ENCODE peak calls at places on chromosomes 7 and 10, in four cellular contexts. N is trophoblast cell, E is GM23248, V is small intestine. A is an unnamed sample.

GRCh38 chr7:28086198-28086597 is 94.4 kb downstream of the JAZF1 start:
- DNase-seq in N (no peak), E (no peak), V (no peak), A (no peak)

GRCh38 chr10:12500406-12501303 is 151.3 kb downstream of the CAMK1D start:
- DNase-seq in N (peak), E (no peak), V (peak), A (no peak)

GRCh38 chr7:95404316-95404715 is 8.1 kb upstream of the PON3 start:
- DNase-seq in N (no peak), E (peak), V (no peak), A (no peak)

GRCh38 chr7:132095111-132095765 is 481.0 kb downstream of the PLXNA4 start:
- DNase-seq in N (no peak), E (no peak), V (no peak), A (no peak)

GRCh38 chr7:104328308-104328969 is at the start of gene LHFPL3:
- DNase-seq in N (no peak), E (peak), V (no peak), A (no peak)

GRCh38 chr10:79347894-79348639 is 798 bp downstream of the PPIF start:
- DNase-seq in N (peak), E (peak), V (peak), A (peak)

GRCh38 chr7:104983620-104984539 is 30.1 kb upstream of the KMT2E start:
- DNase-seq in N (peak), E (peak), V (peak), A (peak)

GRCh38 chr10:15251791-15252380 is 83.4 kb upstream of the NMT2 start:
- DNase-seq in N (no peak), E (no peak), V (no peak), A (no peak)

GRCh38 chr7:26958834-26959233 is 94.4 kb upstream of the SKAP2 start:
- DNase-seq in N (no peak), E (peak), V (no peak), A (no peak)

GRCh38 chr7:28178537-28178936 is 2.1 kb downstream of the JAZF1 start:
- DNase-seq in N (peak), E (peak), V (no peak), A (no peak)

GRCh38 chr7:100875356-100875751 is 451 bp downstream of the SRRT start:
- DNase-seq in N (peak), E (peak), V (peak), A (no peak)

GRCh38 chr10:89427629-89428028 is 13.3 kb downstream of the IFIT5 start:
- DNase-seq in N (no peak), E (peak), V (no peak), A (no peak)

GRCh38 chr7:118583651-118584050 is 359.1 kb downstream of the ANKRD7 start:
- DNase-seq in N (no peak), E (no peak), V (no peak), A (no peak)

DNA sequence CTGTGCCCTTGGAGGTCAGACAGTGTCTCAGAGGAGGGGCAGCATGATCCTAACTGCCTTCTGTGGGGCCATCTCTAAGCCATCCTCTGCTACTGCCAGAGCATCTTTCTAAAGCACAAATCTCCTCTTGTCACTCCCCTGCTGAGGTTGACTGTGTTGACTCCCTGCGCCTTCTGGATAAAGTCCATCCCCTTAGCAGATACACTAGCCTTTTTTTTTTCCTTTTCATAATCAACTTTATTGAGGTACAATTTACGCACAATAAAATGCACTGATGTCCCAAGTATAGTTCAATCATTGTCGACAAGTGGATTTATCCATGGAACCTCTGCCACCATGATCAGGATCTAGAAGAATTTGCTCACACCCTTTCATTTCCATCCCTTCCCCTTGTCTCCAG is 150.1 kb downstream of the SPAG6 start:
- DNase-seq in N (no peak), E (no peak), V (peak), A (no peak)
- H3K27ac ChIP-seq in N (no peak), E (no peak), V (no peak), A (no peak)

DNA sequence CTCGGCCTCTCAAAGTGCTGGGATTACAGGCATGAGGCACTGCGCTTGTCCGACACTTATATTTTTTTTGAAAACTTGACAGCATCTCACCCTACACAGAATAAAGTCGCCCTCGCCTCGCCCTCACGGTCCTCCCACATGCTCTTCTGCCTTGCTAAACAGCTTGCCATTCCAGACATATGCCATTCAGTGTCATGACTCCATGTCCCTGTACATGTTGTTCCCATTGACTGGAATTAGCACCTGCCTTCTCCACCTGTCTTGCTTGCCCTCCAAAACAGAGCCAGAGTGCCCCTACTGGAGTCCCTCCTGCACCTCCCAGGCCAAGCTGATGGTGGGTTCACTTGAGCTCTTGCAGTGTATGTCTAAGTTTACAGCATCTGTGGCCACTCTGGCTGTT is 6.2 kb downstream of the NIPSNAP2 start:
- DNase-seq in N (peak), E (no peak), V (no peak), A (no peak)
- H3K27ac ChIP-seq in N (no peak), E (no peak), V (no peak), A (no peak)

GRCh38 chr7:78852951-78853350 is 600.5 kb downstream of the MAGI2 start:
- DNase-seq in N (peak), E (peak), V (no peak), A (no peak)

GRCh38 chr7:78850093-78850740 is 603.2 kb downstream of the MAGI2 start:
- DNase-seq in N (no peak), E (no peak), V (no peak), A (no peak)
- H3K27ac ChIP-seq in N (no peak), E (no peak), V (no peak), A (no peak)

DNA sequence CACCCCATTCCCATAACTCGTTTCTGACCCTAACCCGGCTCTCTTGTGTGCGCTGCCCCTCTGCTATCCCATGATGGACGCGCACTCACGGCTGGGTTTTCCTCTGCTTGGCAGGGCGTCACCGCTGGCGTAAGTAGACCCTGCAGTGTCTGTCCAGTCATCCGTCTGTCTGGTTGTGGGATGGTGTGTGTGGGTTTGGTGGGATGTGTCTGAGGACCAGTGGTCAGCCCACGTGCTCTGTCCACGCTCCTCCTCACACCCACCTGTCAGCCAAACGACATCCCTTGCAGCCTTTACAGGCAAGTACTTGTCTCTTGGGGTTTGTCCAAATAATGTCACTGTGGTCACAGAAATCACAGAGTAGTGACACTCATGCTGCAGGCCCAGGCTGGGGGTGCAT is 20.8 kb downstream of the LDB3 start:
- DNase-seq in N (no peak), E (no peak), V (no peak), A (no peak)
- H3K27ac ChIP-seq in N (no peak), E (no peak), V (no peak), A (no peak)

GRCh38 chr10:69409968-69410367 is 6.8 kb downstream of the TACR2 start:
- DNase-seq in N (peak), E (peak), V (no peak), A (no peak)
- H3K27ac ChIP-seq in N (no peak), E (no peak), V (no peak), A (no peak)

GRCh38 chr10:109207361-109207760 is 716.0 kb downstream of the XPNPEP1 start:
- DNase-seq in N (peak), E (no peak), V (no peak), A (no peak)

GRCh38 chr10:109205929-109206585 is 717.3 kb downstream of the XPNPEP1 start:
- DNase-seq in N (peak), E (peak), V (no peak), A (no peak)

GRCh38 chr10:109203616-109204375 is 719.5 kb downstream of the XPNPEP1 start:
- DNase-seq in N (no peak), E (peak), V (no peak), A (no peak)
- H3K27ac ChIP-seq in N (no peak), E (no peak), V (no peak), A (no peak)

DNA sequence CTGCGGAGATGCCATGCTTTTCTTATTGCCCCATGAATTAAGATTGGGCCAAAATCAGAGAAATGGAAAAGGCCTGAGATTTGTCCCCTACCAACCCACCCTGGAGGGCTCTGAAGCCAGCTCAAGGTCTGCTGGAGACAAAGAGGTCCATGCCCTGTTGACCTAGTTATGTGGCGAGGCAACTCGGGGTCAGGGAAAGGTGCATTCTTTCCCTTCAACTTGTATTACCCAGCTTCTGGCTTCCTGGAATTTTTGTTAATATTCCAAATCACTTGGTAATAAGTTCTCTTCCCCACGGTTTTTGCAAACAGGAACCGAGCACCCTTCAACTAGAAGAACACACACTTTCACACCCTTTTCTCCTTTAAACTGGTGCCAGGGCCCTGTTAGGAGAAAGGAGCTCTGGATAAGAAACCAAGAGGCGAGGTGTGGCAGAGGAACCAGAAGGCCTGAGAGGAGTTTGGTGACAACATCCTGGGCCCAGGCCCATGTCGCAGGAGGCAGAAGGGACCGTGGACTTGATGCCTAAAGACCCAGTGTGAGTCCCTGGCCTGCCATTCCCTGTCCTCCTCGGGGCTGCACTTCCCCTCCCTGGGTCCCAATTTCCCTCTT is 12.5 kb upstream of the SFRP5 start:
- DNase-seq in N (no peak), E (no peak), V (no peak), A (no peak)
- H3K27ac ChIP-seq in N (no peak), E (no peak), V (no peak), A (no peak)

GRCh38 chr10:5776881-5777197 is 36.4 kb downstream of the GDI2 start:
- DNase-seq in N (no peak), E (peak), V (no peak), A (no peak)
- H3K27ac ChIP-seq in N (no peak), E (peak), V (no peak), A (no peak)

DNA sequence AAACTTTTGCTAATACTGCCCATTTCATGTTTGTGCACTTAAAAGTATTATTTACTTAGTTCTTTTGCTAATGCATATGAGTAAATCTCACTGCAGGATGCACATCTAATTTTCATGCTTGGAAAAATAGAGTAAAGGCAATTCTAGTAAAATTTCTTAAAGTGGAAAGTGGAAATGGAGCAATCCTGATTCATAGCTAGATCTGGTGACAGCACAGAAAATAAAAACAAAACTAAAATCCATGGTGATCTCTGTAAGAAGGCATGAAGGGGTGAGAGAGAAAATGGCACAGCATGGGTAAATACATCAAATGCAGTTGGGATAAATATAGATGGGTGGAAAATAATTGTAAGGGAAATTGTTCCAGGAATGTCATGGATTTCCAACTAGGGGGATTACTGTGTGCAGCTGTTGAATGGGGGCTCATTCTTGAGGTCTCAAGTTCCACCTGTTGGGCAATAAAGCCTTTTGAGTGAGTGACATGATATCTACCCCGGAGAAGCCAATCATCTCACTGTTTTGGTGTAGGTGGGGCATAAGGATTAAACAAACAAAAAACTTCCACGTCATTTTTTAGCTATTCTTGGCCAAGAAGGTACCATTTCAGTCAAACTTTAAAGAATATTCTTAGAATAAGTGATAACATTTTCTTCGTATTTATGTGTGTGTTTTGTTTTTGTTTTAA is 1.7 kb upstream of the MCU start:
- DNase-seq in N (no peak), E (no peak), V (no peak), A (no peak)
- H3K27ac ChIP-seq in N (no peak), E (no peak), V (no peak), A (no peak)

GRCh38 chr10:101643546-101643945 is 51.4 kb downstream of the FBXW4 start:
- DNase-seq in N (no peak), E (no peak), V (no peak), A (no peak)
- H3K27ac ChIP-seq in N (no peak), E (no peak), V (no peak), A (no peak)